ENCODE peak calls at places on chromosomes 12 and 14, in eight cellular contexts. One of them, this sample, is unnamed.

GRCh38 chr12:47850153-47851084 is 30.7 kb upstream of the HDAC7 start:
- DNase-seq in HT1080: no peak
- DNase-seq in activated CD4-positive, alpha-beta T cell treated with anti-CD3 and anti-CD28 coated beads for 24 hours: no peak
- DNase-seq in fibroblast of lung: peak
- DNase-seq in AG10803: no peak
- DNase-seq in H54: no peak
- DNase-seq in lower lobe of right lung: no peak
- DNase-seq in KG1: no peak
- DNase-seq in this sample: no peak

GRCh38 chr12:92020983-92021664 is 124.5 kb downstream of the BTG1 start:
- DNase-seq in HT1080: no peak
- DNase-seq in KG1: no peak
- DNase-seq in AG10803: no peak
- DNase-seq in fibroblast of lung: no peak
- DNase-seq in lower lobe of right lung: no peak
- DNase-seq in activated CD4-positive, alpha-beta T cell treated with anti-CD3 and anti-CD28 coated beads for 24 hours: no peak
- DNase-seq in H54: no peak
- DNase-seq in this sample: no peak

GRCh38 chr14:36057452-36058142 is 118.9 kb downstream of the PTCSC3 start:
- DNase-seq in KG1: no peak
- DNase-seq in HT1080: peak
- DNase-seq in AG10803: no peak
- DNase-seq in fibroblast of lung: no peak
- DNase-seq in lower lobe of right lung: no peak
- DNase-seq in H54: no peak
- DNase-seq in activated CD4-positive, alpha-beta T cell treated with anti-CD3 and anti-CD28 coated beads for 24 hours: no peak
- DNase-seq in this sample: no peak

GRCh38 chr14:77109656-77110055 is 11.6 kb downstream of the CIPC start:
- DNase-seq in HT1080: no peak
- DNase-seq in AG10803: no peak
- DNase-seq in fibroblast of lung: no peak
- DNase-seq in H54: no peak
- DNase-seq in lower lobe of right lung: no peak
- DNase-seq in KG1: no peak
- DNase-seq in activated CD4-positive, alpha-beta T cell treated with anti-CD3 and anti-CD28 coated beads for 24 hours: no peak
- DNase-seq in this sample: no peak

GRCh38 chr12:4579305-4580097 is 17.5 kb downstream of the DYRK4 start:
- DNase-seq in KG1: peak
- DNase-seq in lower lobe of right lung: no peak
- DNase-seq in H54: no peak
- DNase-seq in AG10803: peak
- DNase-seq in activated CD4-positive, alpha-beta T cell treated with anti-CD3 and anti-CD28 coated beads for 24 hours: no peak
- DNase-seq in fibroblast of lung: peak
- DNase-seq in HT1080: peak
- DNase-seq in this sample: no peak

GRCh38 chr12:104360157-104360556 is 56.6 kb downstream of the EID3 start:
- DNase-seq in H54: no peak
- DNase-seq in HT1080: peak
- DNase-seq in fibroblast of lung: no peak
- DNase-seq in lower lobe of right lung: no peak
- DNase-seq in activated CD4-positive, alpha-beta T cell treated with anti-CD3 and anti-CD28 coated beads for 24 hours: no peak
- DNase-seq in KG1: no peak
- DNase-seq in AG10803: no peak
- DNase-seq in this sample: no peak

GRCh38 chr14:65191716-65192115 is 89.4 kb upstream of the MAX start:
- DNase-seq in AG10803: no peak
- DNase-seq in activated CD4-positive, alpha-beta T cell treated with anti-CD3 and anti-CD28 coated beads for 24 hours: no peak
- DNase-seq in fibroblast of lung: no peak
- DNase-seq in lower lobe of right lung: no peak
- DNase-seq in H54: no peak
- DNase-seq in KG1: no peak
- DNase-seq in HT1080: no peak
- DNase-seq in this sample: no peak

GRCh38 chr12:3191450-3191849 is 114.3 kb downstream of the TSPAN9 start:
- DNase-seq in H54: no peak
- DNase-seq in KG1: no peak
- DNase-seq in HT1080: no peak
- DNase-seq in fibroblast of lung: no peak
- DNase-seq in AG10803: no peak
- DNase-seq in activated CD4-positive, alpha-beta T cell treated with anti-CD3 and anti-CD28 coated beads for 24 hours: no peak
- DNase-seq in lower lobe of right lung: no peak
- DNase-seq in this sample: no peak

GRCh38 chr14:67620217-67620789 is 583 bp downstream of the ARG2 start:
- DNase-seq in AG10803: no peak
- DNase-seq in HT1080: no peak
- DNase-seq in activated CD4-positive, alpha-beta T cell treated with anti-CD3 and anti-CD28 coated beads for 24 hours: no peak
- DNase-seq in KG1: no peak
- DNase-seq in lower lobe of right lung: no peak
- DNase-seq in fibroblast of lung: no peak
- DNase-seq in H54: no peak
- DNase-seq in this sample: no peak

GRCh38 chr14:70771781-70772212 is 37.5 kb downstream of the MAP3K9 start:
- DNase-seq in lower lobe of right lung: no peak
- DNase-seq in fibroblast of lung: no peak
- DNase-seq in H54: no peak
- DNase-seq in AG10803: no peak
- DNase-seq in HT1080: peak
- DNase-seq in KG1: no peak
- DNase-seq in activated CD4-positive, alpha-beta T cell treated with anti-CD3 and anti-CD28 coated beads for 24 hours: no peak
- DNase-seq in this sample: no peak

This sample was measured in frontal cortex.